ENCODE peak calls at places on chromosomes 3 and 15, in four cellular contexts. V is IMR-90, E is ovary, H is fibroblast of lung. Y is an unnamed sample. For H3K36me3 and H3K4me1, the result is how much of the 10 kb centered on the place peaks cover.

GRCh38 chr15:57861039-57861638 is 154.6 kb downstream of the POLR2M start:
- DNase-seq in V (peak), E (no peak), H (peak), Y (peak)

GRCh38 chr3:14152233-14152962 is 26.0 kb downstream of the XPC start:
- DNase-seq in V (no peak), E (no peak), H (no peak), Y (no peak)

GRCh38 chr3:122005033-122005565 is 16.9 kb downstream of the ILDR1 start:
- DNase-seq in V (no peak), E (no peak), H (no peak), Y (no peak)

GRCh38 chr3:48407542-48408099 is 22.3 kb downstream of the PLXNB1 start:
- DNase-seq in V (no peak), E (no peak), H (no peak), Y (peak)

GRCh38 chr3:5143459-5143858 is 21.4 kb downstream of the ARL8B start:
- DNase-seq in V (no peak), E (no peak), H (no peak), Y (no peak)

GRCh38 chr3:165854696-165855095 is 17.5 kb upstream of the BCHE start:
- DNase-seq in V (no peak), E (no peak), H (peak), Y (no peak)

GRCh38 chr3:29694331-29694730 is 413.5 kb downstream of the RBMS3 start:
- DNase-seq in V (no peak), E (no peak), H (peak), Y (no peak)

GRCh38 chr3:140341213-140341612 is 336.7 kb upstream of the TRIM42 start:
- DNase-seq in V (no peak), E (peak), H (no peak), Y (no peak)

GRCh38 chr15:36109943-36110658 is 469.3 kb upstream of the CDIN1 start:
- DNase-seq in V (peak), E (no peak), H (peak), Y (no peak)

GRCh38 chr3:172321035-172321434 is 127.2 kb downstream of the GHSR start:
- DNase-seq in V (peak), E (no peak), H (no peak), Y (no peak)

DNA sequence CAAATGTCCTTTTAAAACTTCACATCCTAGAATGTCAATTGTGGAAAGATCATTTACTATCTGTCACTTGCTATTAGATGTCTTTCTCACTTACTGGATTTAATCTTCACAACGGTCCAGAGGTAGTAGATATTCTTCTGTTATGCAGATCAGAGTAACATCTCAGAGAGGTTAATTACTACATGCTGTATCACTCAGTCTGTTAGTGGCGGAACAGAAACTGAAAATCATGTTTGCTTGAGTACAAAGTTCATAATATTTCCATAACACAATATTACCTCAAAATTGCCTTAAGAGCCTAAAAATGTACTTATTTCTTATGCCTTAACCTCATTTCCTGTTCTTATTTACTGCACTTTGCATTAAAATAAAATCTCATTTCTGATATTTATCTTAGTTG is 28.6 kb upstream of the GPR149 start:
- DNase-seq in V (no peak), E (no peak), H (no peak), Y (no peak)
- H3K36me3 ChIP-seq in V (under half), E (under half), H (under half), Y (under half)

DNA sequence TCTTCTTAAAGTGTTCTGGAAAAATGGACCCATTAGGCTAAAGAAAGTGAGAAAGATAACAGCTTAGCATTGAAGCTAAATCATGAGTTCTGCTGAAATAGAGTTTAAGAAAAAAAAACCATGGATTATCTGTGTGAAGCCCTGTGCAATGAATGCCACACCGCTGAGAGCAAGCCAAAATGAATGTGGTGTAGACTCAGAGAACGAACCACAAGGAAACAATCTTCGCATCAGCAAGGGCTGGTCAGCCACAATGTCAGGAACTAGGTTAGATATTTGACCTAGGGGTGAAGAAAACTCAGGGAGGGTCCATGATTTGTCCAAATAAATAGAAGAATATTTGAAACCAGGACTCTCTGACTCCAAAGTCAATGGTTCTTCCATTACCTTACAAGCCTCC is 91.4 kb upstream of the MEX3B start:
- DNase-seq in V (no peak), E (no peak), H (peak), Y (no peak)
- H3K4me1 ChIP-seq in V (under half), E (under half), H (under half), Y (under half)

DNA sequence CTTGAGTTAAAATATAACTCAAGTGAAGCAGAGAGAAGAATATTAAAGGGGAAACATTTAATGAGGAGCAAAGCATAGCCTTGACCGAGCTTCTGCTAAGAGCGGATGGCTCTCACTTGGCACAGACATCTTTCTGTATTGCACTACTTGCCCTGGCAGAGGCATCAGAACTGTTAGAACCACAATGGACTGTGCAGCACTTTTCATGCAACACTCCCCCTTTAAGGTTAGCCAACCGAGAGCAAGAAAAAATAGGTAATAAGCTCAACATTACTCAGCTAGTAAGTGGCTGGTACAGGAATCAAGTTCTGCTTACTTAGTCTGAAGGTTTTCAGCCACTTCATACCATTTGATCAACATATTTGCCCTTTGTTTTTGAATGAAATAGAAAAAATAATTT is 33.7 kb downstream of the CRTC3 start:
- DNase-seq in V (no peak), E (no peak), H (no peak), Y (no peak)
- TF ChIP-seq CTCF in V (no peak), E (no peak), H (no peak), Y (no peak)

GRCh38 chr3:10345911-10346310 is 25.0 kb upstream of the SEC13 start:
- DNase-seq in V (no peak), E (no peak), H (no peak), Y (peak)
- H3K36me3 ChIP-seq in V (under half), E (under half), H (under half), Y (under half)

DNA sequence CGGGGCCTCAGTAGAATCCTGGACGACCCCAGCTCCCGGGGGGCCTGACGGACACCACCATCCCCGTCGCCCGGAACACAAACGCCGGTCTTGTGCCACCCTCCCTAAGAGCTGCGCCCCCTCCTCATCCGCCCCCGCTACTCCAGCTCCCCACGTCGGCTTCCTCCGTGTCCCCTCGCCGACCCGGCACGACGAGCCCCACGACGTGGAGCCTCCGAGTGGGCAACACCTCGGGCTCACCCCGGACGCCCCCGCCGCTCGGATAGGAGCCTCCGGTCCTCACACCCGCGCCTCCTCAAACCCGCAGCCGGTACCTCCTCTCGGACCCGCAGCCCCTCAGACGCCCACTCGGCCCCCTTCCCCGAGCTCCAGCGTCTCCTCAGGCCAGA is 525 bp downstream of the NPTN start:
- DNase-seq in V (no peak), E (no peak), H (no peak), Y (no peak)
- H3K4me1 ChIP-seq in V (under half), E (under half), H (under half), Y (half or more)

DNA sequence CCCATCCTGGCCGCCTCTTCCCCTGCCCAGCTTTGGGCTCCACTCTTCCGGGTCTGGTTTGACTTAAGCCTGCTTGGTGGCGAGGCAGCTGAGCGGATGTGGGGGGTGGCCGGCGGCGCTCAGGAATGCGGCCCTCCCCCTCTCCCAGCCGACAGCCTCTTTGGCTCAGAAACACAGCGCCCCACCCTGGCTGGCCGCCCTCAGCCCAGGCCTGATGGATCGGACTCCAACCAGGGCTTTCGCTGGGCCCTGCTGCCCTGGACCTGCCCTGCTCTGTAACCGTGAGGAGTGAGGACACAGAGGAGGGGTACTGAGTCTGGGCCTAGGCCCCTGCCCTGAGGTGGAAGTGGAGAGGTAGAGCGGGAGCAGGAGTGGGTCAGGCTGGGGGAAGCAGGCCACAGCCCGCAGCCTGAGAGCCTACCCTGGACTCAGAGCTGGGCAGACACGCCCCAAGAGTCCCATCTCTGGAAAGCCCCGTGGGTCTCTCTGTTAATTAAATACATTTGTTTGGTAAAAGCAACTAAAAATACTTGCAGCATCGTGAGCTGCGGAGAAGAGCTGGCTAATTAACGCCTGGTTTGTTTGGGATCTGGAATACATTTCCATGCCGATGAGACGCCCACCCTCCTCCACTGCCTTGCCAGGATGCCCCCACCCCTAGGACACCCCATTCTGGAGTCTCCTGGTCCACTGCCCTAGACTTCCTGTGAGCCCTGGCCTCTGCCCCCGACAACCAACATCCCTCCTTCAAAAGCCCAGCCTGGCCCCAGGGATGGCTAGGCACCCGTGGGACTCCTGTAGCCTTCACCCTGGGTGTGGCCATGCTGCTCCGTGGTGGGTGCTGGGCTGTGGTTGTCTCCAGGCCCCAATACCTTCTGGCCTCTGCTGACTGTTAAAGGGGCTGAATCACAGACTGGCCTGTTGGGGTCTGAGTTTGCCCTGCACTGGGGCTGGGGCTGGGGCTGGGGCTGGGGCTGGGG is 19.6 kb downstream of the PLXNA1 start:
- DNase-seq in V (peak), E (peak), H (peak), Y (peak)
- TF ChIP-seq CTCF in V (peak), E (peak), H (no peak), Y (peak)

GRCh38 chr3:61637088-61638051 is 76.0 kb downstream of the PTPRG start:
- DNase-seq in V (peak), E (peak), H (peak), Y (peak)

GRCh38 chr3:61632568-61633175 is 71.3 kb downstream of the PTPRG start:
- DNase-seq in V (peak), E (no peak), H (no peak), Y (no peak)

GRCh38 chr3:61631108-61631769 is 69.9 kb downstream of the PTPRG start:
- DNase-seq in V (no peak), E (no peak), H (no peak), Y (no peak)

GRCh38 chr3:61638721-61639120 is 77.3 kb downstream of the PTPRG start:
- DNase-seq in V (peak), E (no peak), H (peak), Y (no peak)

DNA sequence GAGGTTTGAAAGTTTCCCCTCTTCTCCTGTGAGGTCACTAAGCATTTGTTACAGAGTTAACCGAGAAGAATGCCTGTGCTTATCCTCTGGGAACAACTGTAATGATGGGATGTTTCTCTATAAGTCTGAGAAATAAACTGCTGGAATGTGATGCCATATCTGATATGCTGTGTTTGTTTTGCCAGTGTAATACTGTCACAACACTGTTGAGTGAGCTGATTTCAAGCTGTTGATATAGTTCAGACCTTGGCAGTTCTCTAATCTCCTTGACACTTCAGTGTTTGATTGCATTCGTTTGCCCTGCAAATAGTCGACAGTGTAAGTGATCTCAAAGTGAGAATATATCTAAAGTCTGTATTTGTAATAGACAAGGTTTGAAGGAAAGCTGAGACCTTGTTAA is 73.3 kb downstream of the PTPRG start:
- DNase-seq in V (peak), E (no peak), H (no peak), Y (no peak)
- H3K36me3 ChIP-seq in V (under half), E (under half), H (under half), Y (under half)

GRCh38 chr3:24485511-24485910 is 9.1 kb downstream of the THRB start:
- DNase-seq in V (no peak), E (no peak), H (no peak), Y (no peak)
- H3K4me1 ChIP-seq in V (under half), E (under half), H (under half), Y (under half)

DNA sequence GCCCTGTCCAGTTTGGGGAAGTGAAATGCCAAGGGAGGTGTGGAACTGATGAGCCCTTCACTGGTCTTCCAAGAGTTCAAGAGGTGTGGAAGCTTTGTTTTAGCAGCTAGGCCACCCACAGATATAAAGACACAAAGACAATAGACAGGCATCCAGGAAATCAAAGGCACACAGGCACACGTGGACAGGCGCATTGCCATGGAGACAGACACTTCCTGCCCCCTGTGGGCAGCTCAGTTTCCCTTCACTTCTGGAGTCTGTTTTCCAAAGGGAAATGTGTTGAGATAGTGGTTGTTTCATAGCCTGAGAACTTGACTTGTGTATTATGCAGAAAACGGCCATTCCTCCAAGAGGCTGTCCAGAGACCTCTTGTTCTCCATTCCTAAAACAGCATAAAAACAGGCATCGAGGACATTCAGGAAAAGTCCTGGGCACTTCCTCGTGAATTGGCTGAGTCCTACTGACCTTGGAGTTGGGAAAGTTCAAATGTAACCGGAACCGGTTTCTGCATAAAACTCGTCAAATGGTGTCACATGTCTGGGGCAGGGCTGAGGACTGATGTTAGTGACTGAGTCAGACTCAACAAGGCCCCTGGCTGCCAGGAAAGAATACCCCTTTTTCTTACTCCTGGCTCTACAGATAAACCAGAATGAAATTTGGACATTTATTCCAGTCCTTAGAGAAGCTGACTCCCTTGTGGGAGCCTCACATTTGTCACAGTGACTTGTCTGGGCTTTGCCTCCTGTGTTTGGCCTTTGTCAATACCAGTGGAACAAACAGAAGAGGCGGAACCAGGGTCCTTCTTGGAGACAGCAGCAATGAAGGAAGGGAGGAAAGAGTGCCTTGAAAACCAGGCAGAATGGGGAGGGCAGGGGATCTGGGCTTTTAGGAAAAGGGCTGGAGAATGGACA is 1.3 kb downstream of the ALPK3 start:
- DNase-seq in V (peak), E (no peak), H (peak), Y (peak)
- TF ChIP-seq CTCF in V (no peak), E (no peak), H (peak), Y (no peak)